ENCODE peak calls at places on chromosomes 7 and 10, in ten cellular contexts. Q is sigmoid colon; P is naive thymus-derived CD8-positive, alpha-beta T cell; K is Peyer's patch; X is NCI-H2029; E is GM04503; J is SHP77; V is omental fat pad; T is left cardiac atrium; Y is NCI-H2107. D is an unnamed sample.

GRCh38 chr10:107144490-107144889 is 20.0 kb downstream of the SORCS1 start:
- DNase-seq in Q (no peak), P (no peak), K (no peak), X (no peak), E (no peak), J (no peak), V (no peak), T (no peak), Y (no peak), D (no peak)

GRCh38 chr7:68247566-68247965 is 1250.9 kb downstream of the TYW1 start:
- DNase-seq in Q (no peak), P (no peak), K (no peak), X (no peak), E (no peak), J (no peak), V (no peak), T (no peak), Y (no peak), D (no peak)

GRCh38 chr10:28681928-28682750 is 4.8 kb downstream of the BAMBI start:
- DNase-seq in Q (no peak), P (no peak), K (no peak), X (no peak), E (no peak), J (no peak), V (no peak), T (no peak), Y (no peak), D (no peak)

GRCh38 chr10:128263891-128264688 is 137.9 kb upstream of the MKI67 start:
- DNase-seq in Q (peak), P (peak), K (peak), X (peak), E (no peak), J (peak), V (peak), T (peak), Y (no peak), D (peak)

GRCh38 chr10:112981553-112981952 is 31.5 kb downstream of the TCF7L2 start:
- DNase-seq in Q (peak), P (peak), K (no peak), X (no peak), E (no peak), J (no peak), V (no peak), T (no peak), Y (no peak), D (peak)

GRCh38 chr7:138388673-138389491 is 71.2 kb upstream of the TRIM24 start:
- DNase-seq in Q (no peak), P (no peak), K (no peak), X (no peak), E (no peak), J (no peak), V (no peak), T (no peak), Y (no peak), D (no peak)

GRCh38 chr7:116630932-116631449 is 41.0 kb upstream of the MET start:
- DNase-seq in Q (peak), P (no peak), K (peak), X (peak), E (peak), J (peak), V (no peak), T (peak), Y (peak), D (no peak)

GRCh38 chr10:132674311-132674710 is 111.6 kb downstream of the NKX6-2 start:
- DNase-seq in Q (peak), P (no peak), K (no peak), X (no peak), E (no peak), J (no peak), V (no peak), T (no peak), Y (no peak), D (no peak)

GRCh38 chr10:131810036-131810804 is 90.6 kb upstream of the PPP2R2D start:
- DNase-seq in Q (peak), P (no peak), K (no peak), X (no peak), E (no peak), J (no peak), V (no peak), T (no peak), Y (no peak), D (peak)

GRCh38 chr10:22461891-22462290 is 116.6 kb downstream of the SPAG6 start:
- DNase-seq in Q (no peak), P (no peak), K (no peak), X (no peak), E (no peak), J (no peak), V (no peak), T (no peak), Y (no peak), D (no peak)

GRCh38 chr10:112741830-112742402 is 208.1 kb upstream of the TCF7L2 start:
- DNase-seq in Q (no peak), P (no peak), K (no peak), X (peak), E (no peak), J (no peak), V (no peak), T (no peak), Y (no peak), D (no peak)

GRCh38 chr10:5524721-5525531 is at the start of gene CALML3:
- DNase-seq in Q (peak), P (no peak), K (no peak), X (no peak), E (no peak), J (no peak), V (no peak), T (no peak), Y (no peak), D (no peak)

GRCh38 chr10:90920986-90921643 is at the start of gene ANKRD1:
- DNase-seq in Q (no peak), P (no peak), K (no peak), X (no peak), E (peak), J (no peak), V (no peak), T (peak), Y (no peak), D (no peak)

GRCh38 chr10:110434477-110435096 is 63.1 kb upstream of the DUSP5 start:
- DNase-seq in Q (peak), P (no peak), K (no peak), X (no peak), E (no peak), J (no peak), V (no peak), T (no peak), Y (no peak), D (no peak)

GRCh38 chr7:1555813-1556540 is at the start of gene TMEM184A:
- DNase-seq in Q (no peak), P (peak), K (peak), X (peak), E (no peak), J (peak), V (no peak), T (no peak), Y (peak), D (no peak)

GRCh38 chr10:26931223-26931622 is 70.5 kb upstream of the ABI1 start:
- DNase-seq in Q (no peak), P (no peak), K (peak), X (no peak), E (no peak), J (no peak), V (no peak), T (peak), Y (no peak), D (no peak)

GRCh38 chr10:32004161-32004591 is 52.0 kb downstream of the KIF5B start:
- DNase-seq in Q (peak), P (no peak), K (no peak), X (no peak), E (no peak), J (no peak), V (no peak), T (no peak), Y (no peak), D (no peak)

D was measured in CD8-positive, alpha-beta memory T cell.